ENCODE peak calls at places on chromosomes 6 and 20, in six cellular contexts. One of them, this sample, is unnamed.

GRCh38 chr6:19838442-19839236 is 1.5 kb downstream of the ID4 start:
- DNase-seq in GM04504: no peak
- DNase-seq in ascending aorta: no peak
- DNase-seq in osteoblast: no peak
- DNase-seq in OCI-LY7: peak
- DNase-seq in AG08395: no peak
- DNase-seq in this sample: no peak

GRCh38 chr6:132764370-132764769 is 6.7 kb upstream of the VNN2 start:
- DNase-seq in ascending aorta: no peak
- DNase-seq in OCI-LY7: no peak
- DNase-seq in osteoblast: peak
- DNase-seq in AG08395: peak
- DNase-seq in GM04504: peak
- DNase-seq in this sample: peak

GRCh38 chr20:13883425-13883824 is 98.6 kb downstream of the NDUFAF5 start:
- DNase-seq in OCI-LY7: no peak
- DNase-seq in ascending aorta: no peak
- DNase-seq in GM04504: peak
- DNase-seq in osteoblast: no peak
- DNase-seq in AG08395: no peak
- DNase-seq in this sample: no peak

GRCh38 chr6:56977192-56977591 is 22.3 kb downstream of the BEND6 start:
- DNase-seq in GM04504: no peak
- DNase-seq in ascending aorta: no peak
- DNase-seq in OCI-LY7: no peak
- DNase-seq in osteoblast: no peak
- DNase-seq in AG08395: no peak
- DNase-seq in this sample: no peak

GRCh38 chr20:829531-829930 is 4.0 kb upstream of the FAM110A start:
- DNase-seq in ascending aorta: no peak
- DNase-seq in OCI-LY7: no peak
- DNase-seq in GM04504: peak
- DNase-seq in osteoblast: peak
- DNase-seq in AG08395: no peak
- DNase-seq in this sample: peak

GRCh38 chr20:52313335-52313963 is 121.9 kb upstream of the ZFP64 start:
- DNase-seq in GM04504: peak
- DNase-seq in AG08395: peak
- DNase-seq in ascending aorta: no peak
- DNase-seq in OCI-LY7: no peak
- DNase-seq in osteoblast: no peak
- DNase-seq in this sample: peak

GRCh38 chr6:99850841-99851240 is 143.2 kb downstream of the MCHR2 start:
- DNase-seq in GM04504: no peak
- DNase-seq in OCI-LY7: no peak
- DNase-seq in AG08395: no peak
- DNase-seq in osteoblast: peak
- DNase-seq in ascending aorta: no peak
- DNase-seq in this sample: no peak

GRCh38 chr20:43409041-43409913 is 48.4 kb upstream of the SRSF6 start:
- DNase-seq in OCI-LY7: peak
- DNase-seq in GM04504: peak
- DNase-seq in ascending aorta: no peak
- DNase-seq in AG08395: peak
- DNase-seq in osteoblast: no peak
- DNase-seq in this sample: no peak

GRCh38 chr6:159279790-159280277 is 110.6 kb downstream of the FNDC1 start:
- DNase-seq in GM04504: no peak
- DNase-seq in AG08395: no peak
- DNase-seq in osteoblast: no peak
- DNase-seq in ascending aorta: no peak
- DNase-seq in OCI-LY7: no peak
- DNase-seq in this sample: no peak

GRCh38 chr6:134735461-134735860 is 214.4 kb downstream of the ALDH8A1 start:
- DNase-seq in GM04504: no peak
- DNase-seq in ascending aorta: no peak
- DNase-seq in OCI-LY7: no peak
- DNase-seq in AG08395: no peak
- DNase-seq in osteoblast: no peak
- DNase-seq in this sample: no peak

GRCh38 chr6:57205550-57206328 is 16.4 kb downstream of the RAB23 start:
- DNase-seq in osteoblast: no peak
- DNase-seq in GM04504: no peak
- DNase-seq in AG08395: no peak
- DNase-seq in OCI-LY7: no peak
- DNase-seq in ascending aorta: no peak
- DNase-seq in this sample: no peak

GRCh38 chr6:39294133-39294532 is 20.1 kb downstream of the KCNK17 start:
- DNase-seq in osteoblast: peak
- DNase-seq in ascending aorta: no peak
- DNase-seq in OCI-LY7: no peak
- DNase-seq in GM04504: no peak
- DNase-seq in AG08395: no peak
- DNase-seq in this sample: no peak

GRCh38 chr6:55175778-55176084 is 1.4 kb downstream of the HCRTR2 start:
- DNase-seq in OCI-LY7: no peak
- DNase-seq in GM04504: no peak
- DNase-seq in AG08395: no peak
- DNase-seq in ascending aorta: no peak
- DNase-seq in osteoblast: no peak
- DNase-seq in this sample: no peak

GRCh38 chr6:166050559-166050958 is 117.1 kb downstream of the TBXT start:
- DNase-seq in GM04504: no peak
- DNase-seq in osteoblast: no peak
- DNase-seq in AG08395: no peak
- DNase-seq in ascending aorta: no peak
- DNase-seq in OCI-LY7: no peak
- DNase-seq in this sample: no peak

GRCh38 chr6:104003803-104004516 is 855.8 kb downstream of the HACE1 start:
- DNase-seq in OCI-LY7: no peak
- DNase-seq in osteoblast: no peak
- DNase-seq in GM04504: no peak
- DNase-seq in ascending aorta: no peak
- DNase-seq in AG08395: no peak
- DNase-seq in this sample: no peak

GRCh38 chr20:641516-641913 is 11.5 kb downstream of the SRXN1 start:
- DNase-seq in AG08395: peak
- DNase-seq in GM04504: no peak
- DNase-seq in OCI-LY7: no peak
- DNase-seq in osteoblast: peak
- DNase-seq in ascending aorta: no peak
- DNase-seq in this sample: no peak

GRCh38 chr6:1930356-1930755 is 315.0 kb downstream of the GMDS start:
- DNase-seq in osteoblast: no peak
- DNase-seq in ascending aorta: no peak
- DNase-seq in GM04504: no peak
- DNase-seq in OCI-LY7: no peak
- DNase-seq in AG08395: no peak
- DNase-seq in this sample: no peak

GRCh38 chr20:41151134-41151869 is 14.0 kb downstream of the PLCG1 start:
- DNase-seq in ascending aorta: no peak
- DNase-seq in osteoblast: no peak
- DNase-seq in AG08395: no peak
- DNase-seq in OCI-LY7: no peak
- DNase-seq in GM04504: no peak
- DNase-seq in this sample: no peak

GRCh38 chr6:156807028-156807427 is 29.9 kb downstream of the ARID1B start:
- DNase-seq in OCI-LY7: no peak
- DNase-seq in GM04504: no peak
- DNase-seq in AG08395: no peak
- DNase-seq in osteoblast: no peak
- DNase-seq in ascending aorta: no peak
- DNase-seq in this sample: no peak

GRCh38 chr6:38169826-38170526 is 350.4 kb downstream of the ZFAND3 start:
- DNase-seq in AG08395: no peak
- DNase-seq in GM04504: no peak
- DNase-seq in OCI-LY7: no peak
- DNase-seq in osteoblast: peak
- DNase-seq in ascending aorta: no peak
- DNase-seq in this sample: no peak

GRCh38 chr6:123745877-123746276 is 57.8 kb upstream of the NKAIN2 start:
- DNase-seq in osteoblast: peak
- DNase-seq in GM04504: no peak
- DNase-seq in AG08395: peak
- DNase-seq in ascending aorta: no peak
- DNase-seq in OCI-LY7: no peak
- DNase-seq in this sample: no peak

GRCh38 chr20:58361549-58361948 is 27.5 kb upstream of the VAPB start:
- DNase-seq in GM04504: peak
- DNase-seq in osteoblast: no peak
- DNase-seq in OCI-LY7: no peak
- DNase-seq in ascending aorta: no peak
- DNase-seq in AG08395: peak
- DNase-seq in this sample: peak

GRCh38 chr20:4740774-4741431 is 19.2 kb downstream of the PRND start:
- DNase-seq in OCI-LY7: peak
- DNase-seq in ascending aorta: no peak
- DNase-seq in GM04504: no peak
- DNase-seq in osteoblast: no peak
- DNase-seq in AG08395: peak
- DNase-seq in this sample: no peak